ENCODE peak calls at places on chromosomes 12 and 14, in ten cellular contexts. L is GM23338, B is tibial artery, U is brain microvascular endothelial cell, G is mucosa of descending colon, N is endothelial cell, O is WTC11, C is fibroblast of mammary gland, X is colonic mucosa, Y is GM20000. R is an unnamed sample.

GRCh38 chr12:115456946-115457689 is 773.1 kb upstream of the TBX3 start:
- DNase-seq in L (peak), B (no peak), U (no peak), G (no peak), N (no peak), O (peak), C (no peak), X (no peak), Y (no peak), R (no peak)

GRCh38 chr14:37172024-37172869 is at the start of gene SLC25A21:
- DNase-seq in L (peak), B (peak), U (peak), G (peak), N (peak), O (peak), C (peak), X (peak), Y (no peak), R (peak)

GRCh38 chr14:20714593-20715250 is 26.2 kb downstream of the ANG start:
- DNase-seq in L (no peak), B (peak), U (peak), G (peak), N (no peak), O (no peak), C (peak), X (peak), Y (no peak), R (no peak)

GRCh38 chr12:124804011-124804621 is 59.5 kb downstream of the SCARB1 start:
- DNase-seq in L (peak), B (no peak), U (no peak), G (no peak), N (no peak), O (peak), C (peak), X (no peak), Y (peak), R (no peak)

GRCh38 chr12:106249411-106250135 is 1.8 kb upstream of the CKAP4 start:
- DNase-seq in L (no peak), B (no peak), U (no peak), G (peak), N (no peak), O (no peak), C (no peak), X (peak), Y (peak), R (no peak)

GRCh38 chr12:34404377-34405285 is 382.3 kb downstream of the ALG10 start:
- DNase-seq in L (no peak), B (peak), U (no peak), G (no peak), N (peak), O (no peak), C (no peak), X (peak), Y (peak), R (no peak)

GRCh38 chr14:75877884-75878283 is 103.9 kb downstream of the TGFB3 start:
- DNase-seq in L (no peak), B (no peak), U (no peak), G (no peak), N (no peak), O (no peak), C (no peak), X (no peak), Y (no peak), R (no peak)

GRCh38 chr14:97878727-97879126 is 1081.5 kb downstream of the VRK1 start:
- DNase-seq in L (no peak), B (peak), U (no peak), G (peak), N (no peak), O (no peak), C (peak), X (peak), Y (no peak), R (no peak)

GRCh38 chr14:57136669-57137068 is 132.0 kb downstream of the EXOC5 start:
- DNase-seq in L (peak), B (no peak), U (no peak), G (no peak), N (no peak), O (peak), C (no peak), X (no peak), Y (no peak), R (no peak)

GRCh38 chr14:92352158-92352985 is 29.4 kb downstream of the SLC24A4 start:
- DNase-seq in L (peak), B (no peak), U (peak), G (peak), N (peak), O (peak), C (peak), X (no peak), Y (peak), R (no peak)

GRCh38 chr14:92287987-92288386 is 35.0 kb upstream of the SLC24A4 start:
- DNase-seq in L (no peak), B (no peak), U (no peak), G (no peak), N (no peak), O (no peak), C (no peak), X (no peak), Y (no peak), R (no peak)

GRCh38 chr12:52127683-52128450 is 48.4 kb downstream of the SMIM41 start:
- DNase-seq in L (no peak), B (peak), U (no peak), G (no peak), N (no peak), O (no peak), C (no peak), X (no peak), Y (peak), R (no peak)

GRCh38 chr14:28751467-28752058 is 15.0 kb upstream of the FOXG1 start:
- DNase-seq in L (peak), B (no peak), U (peak), G (peak), N (peak), O (peak), C (peak), X (peak), Y (no peak), R (peak)

GRCh38 chr12:53476769-53477209 is 22.5 kb downstream of the MAP3K12 start:
- DNase-seq in L (peak), B (no peak), U (no peak), G (no peak), N (peak), O (no peak), C (peak), X (no peak), Y (no peak), R (no peak)

GRCh38 chr12:104958946-104959841 is 1.1 kb upstream of the SLC41A2 start:
- DNase-seq in L (peak), B (no peak), U (peak), G (no peak), N (no peak), O (no peak), C (peak), X (peak), Y (no peak), R (peak)

GRCh38 chr12:104957388-104958008 is 592 bp downstream of the SLC41A2 start:
- DNase-seq in L (peak), B (no peak), U (no peak), G (peak), N (no peak), O (no peak), C (no peak), X (peak), Y (no peak), R (no peak)

GRCh38 chr12:104956870-104957301 is 1.2 kb downstream of the SLC41A2 start:
- DNase-seq in L (no peak), B (no peak), U (no peak), G (no peak), N (no peak), O (no peak), C (peak), X (no peak), Y (no peak), R (no peak)

GRCh38 chr12:104960464-104960863 is 2.4 kb upstream of the SLC41A2 start:
- DNase-seq in L (no peak), B (no peak), U (no peak), G (no peak), N (no peak), O (no peak), C (no peak), X (no peak), Y (no peak), R (no peak)

GRCh38 chr12:104958009-104958945 is at the start of gene SLC41A2:
- DNase-seq in L (peak), B (peak), U (peak), G (peak), N (peak), O (peak), C (peak), X (peak), Y (peak), R (peak)
- TF ChIP-seq CTCF in L (peak), B (peak), U (no peak), G (peak), N (no peak), O (no peak), C (no peak), X (no peak), Y (no peak), R (peak)

DNA sequence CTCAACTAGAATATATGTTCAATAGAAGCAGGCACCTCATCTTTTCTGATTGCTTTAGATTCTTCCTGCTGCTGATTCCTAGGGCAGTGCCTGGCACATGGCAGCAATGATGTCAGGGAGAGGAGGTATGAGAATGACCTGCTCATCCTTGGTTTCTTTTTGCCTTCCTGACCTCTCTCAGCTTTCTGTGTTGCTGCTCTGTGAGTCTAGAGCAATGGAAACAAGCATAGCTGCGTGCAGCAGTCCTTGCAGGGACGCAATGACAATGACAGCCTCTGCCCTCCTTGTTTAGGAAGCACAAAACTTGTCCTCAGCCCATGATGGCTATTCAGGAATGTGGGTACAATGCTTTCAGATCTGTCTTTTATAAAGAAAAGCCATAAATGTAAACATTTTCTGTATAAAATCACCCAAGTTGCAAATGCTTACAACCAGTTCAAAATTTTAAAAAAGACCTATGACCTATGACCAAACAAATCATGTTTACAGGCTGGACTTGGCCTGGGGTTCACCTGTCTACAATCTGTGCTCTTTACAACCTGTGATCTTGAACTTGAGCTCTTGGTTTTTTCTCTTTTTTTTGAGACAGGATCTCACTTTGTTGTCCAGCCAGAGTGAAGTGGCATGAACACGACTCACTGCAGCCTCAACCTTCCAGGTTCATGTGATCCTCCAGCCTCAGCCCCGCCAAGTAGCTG is 549.4 kb upstream of the ATP2B1 start:
- DNase-seq in L (no peak), B (no peak), U (no peak), G (no peak), N (no peak), O (no peak), C (no peak), X (no peak), Y (no peak), R (no peak)
- TF ChIP-seq CTCF in L (no peak), B (no peak), U (no peak), G (no peak), N (no peak), O (no peak), C (no peak), X (no peak), Y (no peak), R (no peak)

GRCh38 chr12:45336762-45337596 is 121.1 kb downstream of the ANO6 start:
- DNase-seq in L (no peak), B (no peak), U (peak), G (no peak), N (no peak), O (no peak), C (peak), X (no peak), Y (no peak), R (peak)
- TF ChIP-seq CTCF in L (no peak), B (no peak), U (peak), G (no peak), N (no peak), O (no peak), C (no peak), X (no peak), Y (no peak), R (peak)

DNA sequence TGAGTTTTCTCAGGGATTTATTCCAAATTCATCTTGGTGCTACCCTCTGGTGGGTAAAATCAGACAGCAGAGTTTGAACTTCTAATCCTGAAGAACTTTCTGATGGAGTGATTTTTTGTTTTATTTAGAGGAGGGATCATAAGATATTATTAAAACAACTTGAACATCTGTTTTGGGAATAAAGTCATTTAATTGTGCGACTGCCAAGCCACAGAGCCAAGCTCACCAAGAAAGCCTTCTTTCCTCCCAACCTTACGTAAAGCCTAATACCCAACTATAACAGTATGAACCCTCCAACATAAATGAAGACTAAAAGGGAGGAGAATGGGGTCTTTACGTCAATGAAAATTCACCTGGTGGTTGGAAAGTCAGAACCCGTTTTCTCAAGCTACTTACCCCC is 205.5 kb upstream of the IGF1 start:
- DNase-seq in L (no peak), B (no peak), U (no peak), G (no peak), N (no peak), O (no peak), C (no peak), X (no peak), Y (no peak), R (no peak)
- TF ChIP-seq CTCF in L (no peak), B (no peak), U (no peak), G (no peak), N (no peak), O (no peak), C (no peak), X (no peak), Y (no peak), R (peak)

GRCh38 chr12:31650927-31651326 is 8.6 kb upstream of the ETFBKMT start:
- DNase-seq in L (no peak), B (no peak), U (no peak), G (peak), N (no peak), O (no peak), C (peak), X (peak), Y (no peak), R (peak)

GRCh38 chr12:31647106-31647505 is 12.4 kb upstream of the ETFBKMT start:
- DNase-seq in L (no peak), B (no peak), U (no peak), G (no peak), N (no peak), O (no peak), C (no peak), X (no peak), Y (no peak), R (peak)

GRCh38 chr12:31655208-31655607 is 4.3 kb upstream of the ETFBKMT start:
- DNase-seq in L (no peak), B (no peak), U (no peak), G (no peak), N (no peak), O (no peak), C (no peak), X (no peak), Y (no peak), R (no peak)

GRCh38 chr12:31655792-31656191 is 3.7 kb upstream of the ETFBKMT start:
- DNase-seq in L (no peak), B (no peak), U (no peak), G (no peak), N (no peak), O (no peak), C (no peak), X (no peak), Y (no peak), R (no peak)

GRCh38 chr12:31651893-31652521 is 7.5 kb upstream of the ETFBKMT start:
- DNase-seq in L (no peak), B (no peak), U (no peak), G (no peak), N (no peak), O (no peak), C (peak), X (no peak), Y (no peak), R (no peak)
- TF ChIP-seq CTCF in L (no peak), B (no peak), U (no peak), G (no peak), N (no peak), O (no peak), C (no peak), X (no peak), Y (no peak), R (no peak)

DNA sequence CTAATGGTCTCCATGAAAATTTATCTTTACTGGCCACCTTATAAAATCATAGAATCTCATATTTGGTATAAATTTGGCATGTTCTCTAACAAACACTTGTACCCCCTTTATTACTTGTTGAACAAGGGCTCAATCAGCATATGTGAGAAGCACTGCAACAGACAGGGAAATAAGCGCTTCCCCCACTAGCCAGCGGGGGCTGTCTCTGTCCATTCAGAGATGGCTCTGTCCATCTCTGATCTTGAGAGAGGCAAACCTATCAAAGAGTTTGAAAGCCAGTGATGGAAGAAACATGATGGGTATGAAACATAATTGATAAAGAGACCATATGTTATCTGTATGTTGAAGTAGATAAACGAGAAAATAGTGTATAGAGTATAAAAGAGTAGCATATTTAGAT is 326.8 kb downstream of the PDZRN4 start:
- DNase-seq in L (peak), B (no peak), U (no peak), G (no peak), N (peak), O (peak), C (no peak), X (no peak), Y (no peak), R (no peak)
- TF ChIP-seq CTCF in L (peak), B (no peak), U (peak), G (no peak), N (no peak), O (no peak), C (peak), X (no peak), Y (no peak), R (peak)

GRCh38 chr12:46562625-46563228 is 190.2 kb upstream of the SLC38A2 start:
- DNase-seq in L (no peak), B (no peak), U (peak), G (no peak), N (no peak), O (no peak), C (peak), X (no peak), Y (no peak), R (peak)
- TF ChIP-seq CTCF in L (no peak), B (no peak), U (no peak), G (no peak), N (no peak), O (no peak), C (no peak), X (no peak), Y (no peak), R (no peak)

R was measured in HFFc6.